ENCODE peak calls at places on chromosome 20, in five cellular contexts. One of them, this sample, is unnamed.

GRCh38 chr20:58233881-58234528 is 5.6 kb upstream of the ANKRD60 start:
- DNase-seq in neural progenitor cell: peak; percentile 72
- DNase-seq in cardiac muscle cell: peak; percentile 18
- DNase-seq in endothelial cell: peak; percentile 85
- DNase-seq in cardiac fibroblast: no peak
- DNase-seq in this sample: no peak

GRCh38 chr20:49386848-49387605 is 95.4 kb downstream of the KCNB1 start:
- DNase-seq in neural progenitor cell: no peak
- DNase-seq in endothelial cell: no peak
- DNase-seq in cardiac fibroblast: no peak
- DNase-seq in cardiac muscle cell: no peak
- DNase-seq in this sample: no peak

GRCh38 chr20:49320460-49320859 is 42.6 kb upstream of the ZNFX1 start:
- DNase-seq in cardiac fibroblast: peak; percentile 75
- DNase-seq in endothelial cell: peak; percentile 46
- DNase-seq in cardiac muscle cell: peak; percentile 74
- DNase-seq in neural progenitor cell: peak; percentile 74
- DNase-seq in this sample: no peak

GRCh38 chr20:53890434-53891305 is 179.7 kb downstream of the BCAS1 start:
- DNase-seq in endothelial cell: no peak
- DNase-seq in neural progenitor cell: no peak
- DNase-seq in cardiac muscle cell: no peak
- DNase-seq in cardiac fibroblast: no peak
- DNase-seq in this sample: peak; percentile 67

GRCh38 chr20:38764563-38765355 is 16.5 kb downstream of the ACTR5 start:
- DNase-seq in neural progenitor cell: no peak
- DNase-seq in cardiac muscle cell: peak; percentile 82
- DNase-seq in cardiac fibroblast: peak; percentile 80
- DNase-seq in endothelial cell: no peak
- DNase-seq in this sample: peak; percentile 90

GRCh38 chr20:38159949-38160756 is 4.9 kb downstream of the TGM2 start:
- DNase-seq in endothelial cell: no peak
- DNase-seq in neural progenitor cell: no peak
- DNase-seq in cardiac muscle cell: no peak
- DNase-seq in cardiac fibroblast: no peak
- DNase-seq in this sample: no peak

GRCh38 chr20:33252460-33252859 is 16.7 kb downstream of the BPIFA1 start:
- DNase-seq in endothelial cell: no peak
- DNase-seq in neural progenitor cell: no peak
- DNase-seq in cardiac muscle cell: no peak
- DNase-seq in cardiac fibroblast: no peak
- DNase-seq in this sample: no peak

GRCh38 chr20:59015812-59016711 is 3.2 kb upstream of the TUBB1 start:
- DNase-seq in neural progenitor cell: no peak
- DNase-seq in cardiac fibroblast: no peak
- DNase-seq in endothelial cell: no peak
- DNase-seq in cardiac muscle cell: no peak
- DNase-seq in this sample: no peak

GRCh38 chr20:59395729-59396128 is 95.3 kb downstream of the EDN3 start:
- DNase-seq in cardiac muscle cell: no peak
- DNase-seq in endothelial cell: no peak
- DNase-seq in cardiac fibroblast: no peak
- DNase-seq in neural progenitor cell: no peak
- DNase-seq in this sample: no peak

GRCh38 chr20:22578221-22579118 is 5.9 kb downstream of the FOXA2 start:
- DNase-seq in endothelial cell: peak; percentile 21
- DNase-seq in cardiac fibroblast: no peak
- DNase-seq in cardiac muscle cell: no peak
- DNase-seq in neural progenitor cell: peak; percentile 60
- DNase-seq in this sample: no peak

GRCh38 chr20:12410783-12411182 is 493.1 kb downstream of the BTBD3 start:
- DNase-seq in cardiac muscle cell: no peak
- DNase-seq in neural progenitor cell: no peak
- DNase-seq in endothelial cell: no peak
- DNase-seq in cardiac fibroblast: no peak
- DNase-seq in this sample: no peak

GRCh38 chr20:40689100-40689942 is at the start of gene MAFB:
- DNase-seq in neural progenitor cell: peak; percentile 96
- DNase-seq in cardiac fibroblast: peak; percentile 97
- DNase-seq in endothelial cell: peak; percentile 87
- DNase-seq in cardiac muscle cell: peak; percentile 98
- DNase-seq in this sample: peak; percentile 86

GRCh38 chr20:22333885-22334545 is 250.4 kb downstream of the FOXA2 start:
- DNase-seq in neural progenitor cell: peak; percentile 83
- DNase-seq in endothelial cell: peak; percentile 67
- DNase-seq in cardiac fibroblast: peak; percentile 72
- DNase-seq in cardiac muscle cell: peak; percentile 70
- DNase-seq in this sample: peak; percentile 26

GRCh38 chr20:37539956-37540455 is 12.3 kb upstream of the BLCAP start:
- DNase-seq in cardiac muscle cell: no peak
- DNase-seq in cardiac fibroblast: no peak
- DNase-seq in endothelial cell: no peak
- DNase-seq in neural progenitor cell: no peak
- DNase-seq in this sample: no peak

GRCh38 chr20:31919756-31920155 is 32.1 kb downstream of the PDRG1 start:
- DNase-seq in cardiac fibroblast: no peak
- DNase-seq in endothelial cell: no peak
- DNase-seq in neural progenitor cell: no peak
- DNase-seq in cardiac muscle cell: no peak
- DNase-seq in this sample: no peak

GRCh38 chr20:37850724-37851123 is 52.2 kb upstream of the VSTM2L start:
- DNase-seq in endothelial cell: no peak
- DNase-seq in cardiac fibroblast: no peak
- DNase-seq in cardiac muscle cell: no peak
- DNase-seq in neural progenitor cell: no peak
- DNase-seq in this sample: peak; percentile 9

GRCh38 chr20:57698867-57699275 is 10.9 kb downstream of the PMEPA1 start:
- DNase-seq in cardiac muscle cell: peak; percentile 33
- DNase-seq in endothelial cell: no peak
- DNase-seq in neural progenitor cell: no peak
- DNase-seq in cardiac fibroblast: no peak
- DNase-seq in this sample: no peak

GRCh38 chr20:5667703-5668528 is 82.3 kb upstream of the SHLD1 start:
- DNase-seq in cardiac fibroblast: peak; percentile 24
- DNase-seq in neural progenitor cell: no peak
- DNase-seq in cardiac muscle cell: no peak
- DNase-seq in endothelial cell: no peak
- DNase-seq in this sample: no peak

GRCh38 chr20:44209691-44210421 is 715 bp downstream of the OSER1 start:
- DNase-seq in cardiac muscle cell: peak; percentile 41
- DNase-seq in endothelial cell: peak; percentile 56
- DNase-seq in cardiac fibroblast: peak; percentile 30
- DNase-seq in neural progenitor cell: peak; percentile 71
- DNase-seq in this sample: peak; percentile 50

GRCh38 chr20:48012401-48012974 is 227.2 kb upstream of the SULF2 start:
- DNase-seq in cardiac muscle cell: peak; percentile 96
- DNase-seq in neural progenitor cell: no peak
- DNase-seq in cardiac fibroblast: peak; percentile 93
- DNase-seq in endothelial cell: no peak
- DNase-seq in this sample: peak; percentile 14
- TF ChIP-seq CTCF in cardiac muscle cell: peak; percentile 57
- TF ChIP-seq CTCF in neural progenitor cell: no peak
- TF ChIP-seq CTCF in cardiac fibroblast: no peak
- TF ChIP-seq CTCF in endothelial cell: no peak
- TF ChIP-seq CTCF in this sample: peak; percentile 30

GRCh38 chr20:51143652-51144051 is 120.7 kb upstream of the KCNG1 start:
- DNase-seq in cardiac fibroblast: no peak
- DNase-seq in neural progenitor cell: no peak
- DNase-seq in cardiac muscle cell: no peak
- DNase-seq in endothelial cell: no peak
- DNase-seq in this sample: no peak
- TF ChIP-seq CTCF in cardiac fibroblast: no peak
- TF ChIP-seq CTCF in neural progenitor cell: no peak
- TF ChIP-seq CTCF in cardiac muscle cell: no peak
- TF ChIP-seq CTCF in endothelial cell: no peak
- TF ChIP-seq CTCF in this sample: no peak

DNA sequence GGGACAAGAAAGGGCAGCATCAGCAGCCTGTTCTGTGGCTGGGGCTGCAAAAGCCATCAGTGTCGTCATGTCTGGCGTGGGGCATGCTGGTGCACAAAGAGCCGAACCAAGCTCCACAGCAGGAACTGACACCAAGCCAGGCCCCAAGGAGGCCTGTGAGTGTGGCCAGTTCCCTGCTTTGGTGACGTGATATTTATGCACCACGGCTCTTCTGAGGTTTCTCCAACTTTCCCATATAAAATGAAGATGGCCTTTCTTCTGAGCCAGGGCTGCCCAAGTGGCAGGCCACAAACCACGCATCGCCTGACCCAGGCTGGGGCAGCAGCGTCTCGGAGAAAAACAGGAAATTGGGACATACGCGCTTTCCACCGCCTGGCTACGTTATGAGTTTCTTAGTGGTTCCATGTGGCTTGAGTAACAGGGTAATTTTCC is 109.9 kb downstream of the RIN2 start:
- DNase-seq in cardiac fibroblast: no peak
- DNase-seq in endothelial cell: no peak
- DNase-seq in neural progenitor cell: no peak
- DNase-seq in cardiac muscle cell: no peak
- DNase-seq in this sample: peak; percentile 32
- TF ChIP-seq CTCF in cardiac fibroblast: no peak
- TF ChIP-seq CTCF in endothelial cell: no peak
- TF ChIP-seq CTCF in neural progenitor cell: no peak
- TF ChIP-seq CTCF in cardiac muscle cell: no peak
- TF ChIP-seq CTCF in this sample: no peak

GRCh38 chr20:25003002-25003401 is 10.5 kb upstream of the APMAP start:
- DNase-seq in cardiac fibroblast: no peak
- DNase-seq in cardiac muscle cell: no peak
- DNase-seq in endothelial cell: no peak
- DNase-seq in neural progenitor cell: no peak
- DNase-seq in this sample: no peak

GRCh38 chr20:24998121-24998520 is 5.6 kb upstream of the APMAP start:
- DNase-seq in endothelial cell: no peak
- DNase-seq in cardiac muscle cell: no peak
- DNase-seq in neural progenitor cell: no peak
- DNase-seq in cardiac fibroblast: no peak
- DNase-seq in this sample: no peak

GRCh38 chr20:24998631-24999445 is 6.3 kb upstream of the APMAP start:
- DNase-seq in cardiac fibroblast: peak; percentile 37
- DNase-seq in cardiac muscle cell: peak; percentile 32
- DNase-seq in neural progenitor cell: no peak
- DNase-seq in endothelial cell: no peak
- DNase-seq in this sample: peak; percentile 39

GRCh38 chr20:24999568-24999967 is 7.0 kb upstream of the APMAP start:
- DNase-seq in neural progenitor cell: no peak
- DNase-seq in endothelial cell: no peak
- DNase-seq in cardiac muscle cell: no peak
- DNase-seq in cardiac fibroblast: no peak
- DNase-seq in this sample: no peak

GRCh38 chr20:25000268-25000801 is 7.8 kb upstream of the APMAP start:
- DNase-seq in cardiac muscle cell: peak; percentile 88
- DNase-seq in cardiac fibroblast: peak; percentile 88
- DNase-seq in endothelial cell: no peak
- DNase-seq in neural progenitor cell: no peak
- DNase-seq in this sample: peak; percentile 90
- TF ChIP-seq CTCF in cardiac muscle cell: peak; percentile 3
- TF ChIP-seq CTCF in cardiac fibroblast: peak; percentile 28
- TF ChIP-seq CTCF in endothelial cell: no peak
- TF ChIP-seq CTCF in neural progenitor cell: no peak
- TF ChIP-seq CTCF in this sample: no peak

GRCh38 chr20:62979310-62979709 is 26.8 kb downstream of the SLC17A9 start:
- DNase-seq in endothelial cell: no peak
- DNase-seq in cardiac fibroblast: no peak
- DNase-seq in cardiac muscle cell: no peak
- DNase-seq in neural progenitor cell: no peak
- DNase-seq in this sample: no peak
- TF ChIP-seq CTCF in endothelial cell: no peak
- TF ChIP-seq CTCF in cardiac fibroblast: no peak
- TF ChIP-seq CTCF in cardiac muscle cell: no peak
- TF ChIP-seq CTCF in neural progenitor cell: no peak
- TF ChIP-seq CTCF in this sample: no peak

DNA sequence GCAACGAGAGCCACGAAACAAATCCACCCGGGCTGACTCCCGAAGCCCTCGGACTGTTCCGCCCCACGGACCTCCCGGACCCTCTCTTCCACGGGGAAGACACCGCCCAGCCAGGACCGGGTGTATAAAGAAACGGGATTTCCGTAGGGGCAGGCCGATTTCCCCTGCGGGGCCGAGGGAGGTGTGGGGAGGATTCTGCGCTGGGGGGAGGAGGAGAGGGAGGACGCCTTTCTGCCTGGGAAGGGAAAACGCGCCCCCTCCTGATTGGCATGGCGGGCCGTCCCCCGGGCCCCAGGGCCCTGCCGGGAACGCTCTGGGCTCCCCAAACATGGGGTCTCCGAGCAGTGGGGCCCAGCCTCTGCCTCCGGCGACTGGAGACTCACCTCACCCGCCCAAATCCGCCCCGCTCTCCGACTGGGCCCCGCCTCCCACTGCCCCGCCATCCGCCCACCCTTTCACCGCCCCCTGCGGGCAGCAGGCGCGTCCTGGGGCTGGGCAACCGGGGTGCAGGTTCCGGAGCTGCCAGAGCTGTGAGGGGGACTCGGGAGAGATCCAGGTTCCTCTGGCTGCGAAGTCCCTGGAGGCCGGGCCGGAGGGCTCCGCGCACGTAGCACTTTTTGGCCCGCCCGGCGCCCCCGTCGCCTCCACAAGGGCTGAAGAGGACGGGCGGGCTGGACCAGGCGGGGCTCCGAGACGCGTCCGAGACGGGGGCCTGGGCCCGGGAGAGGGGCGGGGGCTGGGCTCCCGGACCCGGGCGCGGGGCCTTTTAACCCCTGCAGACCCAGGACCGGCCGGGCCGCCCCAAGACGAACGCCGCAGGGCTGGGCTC is 586 bp upstream of the PPDPF start:
- DNase-seq in cardiac fibroblast: no peak
- DNase-seq in endothelial cell: peak; percentile 76
- DNase-seq in cardiac muscle cell: no peak
- DNase-seq in neural progenitor cell: peak; percentile 93
- DNase-seq in this sample: peak; percentile 74
- TF ChIP-seq CTCF in cardiac fibroblast: peak; percentile 17
- TF ChIP-seq CTCF in endothelial cell: no peak
- TF ChIP-seq CTCF in cardiac muscle cell: peak; percentile 29
- TF ChIP-seq CTCF in neural progenitor cell: peak; percentile 31
- TF ChIP-seq CTCF in this sample: peak; percentile 20

GRCh38 chr20:1505361-1505760 is 14.1 kb upstream of the SIRPB2 start:
- DNase-seq in cardiac fibroblast: no peak
- DNase-seq in cardiac muscle cell: no peak
- DNase-seq in neural progenitor cell: no peak
- DNase-seq in endothelial cell: no peak
- DNase-seq in this sample: no peak

GRCh38 chr20:1505871-1506270 is 14.7 kb upstream of the SIRPB2 start:
- DNase-seq in endothelial cell: no peak
- DNase-seq in cardiac fibroblast: no peak
- DNase-seq in neural progenitor cell: no peak
- DNase-seq in cardiac muscle cell: no peak
- DNase-seq in this sample: no peak

GRCh38 chr20:1508576-1508975 is 17.4 kb upstream of the SIRPB2 start:
- DNase-seq in cardiac fibroblast: no peak
- DNase-seq in endothelial cell: no peak
- DNase-seq in neural progenitor cell: no peak
- DNase-seq in cardiac muscle cell: no peak
- DNase-seq in this sample: no peak

GRCh38 chr20:1507276-1507675 is 16.1 kb upstream of the SIRPB2 start:
- DNase-seq in cardiac muscle cell: no peak
- DNase-seq in cardiac fibroblast: no peak
- DNase-seq in neural progenitor cell: peak; percentile 60
- DNase-seq in endothelial cell: no peak
- DNase-seq in this sample: no peak

GRCh38 chr20:1509237-1509636 is 18.0 kb upstream of the SIRPB2 start:
- DNase-seq in neural progenitor cell: peak; percentile 42
- DNase-seq in cardiac fibroblast: peak; percentile 24
- DNase-seq in endothelial cell: peak; percentile 25
- DNase-seq in cardiac muscle cell: peak; percentile 35
- DNase-seq in this sample: no peak
- TF ChIP-seq CTCF in neural progenitor cell: peak; percentile 44
- TF ChIP-seq CTCF in cardiac fibroblast: peak; percentile 44
- TF ChIP-seq CTCF in endothelial cell: peak; percentile 22
- TF ChIP-seq CTCF in cardiac muscle cell: peak; percentile 42
- TF ChIP-seq CTCF in this sample: peak; percentile 52

GRCh38 chr20:50610212-50610718 is 81.1 kb downstream of the RIPOR3 start:
- DNase-seq in cardiac muscle cell: no peak
- DNase-seq in endothelial cell: no peak
- DNase-seq in cardiac fibroblast: no peak
- DNase-seq in neural progenitor cell: no peak
- DNase-seq in this sample: peak; percentile 15
- TF ChIP-seq CTCF in cardiac muscle cell: no peak
- TF ChIP-seq CTCF in endothelial cell: no peak
- TF ChIP-seq CTCF in cardiac fibroblast: peak; percentile 10
- TF ChIP-seq CTCF in neural progenitor cell: no peak
- TF ChIP-seq CTCF in this sample: no peak

This sample was measured in foreskin fibroblast.